ENCODE peak calls at places on chromosomes 6 and 20, in four cellular contexts. M, L, H and D are unnamed samples.

GRCh38 chr6:12160350-12160749 is 129.8 kb upstream of the EDN1 start:
- DNase-seq in L (no peak), H (no peak), M (no peak), D (no peak)

GRCh38 chr6:169397684-169398083 is 144.0 kb upstream of the THBS2 start:
- DNase-seq in H (no peak), L (no peak), M (no peak), D (no peak)

GRCh38 chr6:116221067-116221466 is 32.8 kb downstream of the TSPYL4 start:
- DNase-seq in M (no peak), L (no peak), H (no peak), D (no peak)

GRCh38 chr6:1153696-1154245 is 158.1 kb upstream of the FOXQ1 start:
- DNase-seq in M (no peak), H (no peak), L (no peak), D (no peak)

GRCh38 chr6:143501851-143502250 is 9.7 kb downstream of the FUCA2 start:
- DNase-seq in M (no peak), L (no peak), H (no peak), D (no peak)

GRCh38 chr6:35476004-35476403 is 7.8 kb downstream of the RPL10A start:
- DNase-seq in M (no peak), L (no peak), H (no peak), D (no peak)

GRCh38 chr6:117477988-117478852 is 4.3 kb upstream of the DCBLD1 start:
- DNase-seq in H (no peak), L (no peak), M (no peak), D (no peak)

GRCh38 chr6:49499121-49499520 is 602 bp upstream of the GLYATL3 start:
- DNase-seq in H (no peak), L (no peak), M (no peak), D (no peak)

GRCh38 chr6:1597924-1598323 is 11.8 kb upstream of the FOXC1 start:
- DNase-seq in M (peak; percentile 31), L (no peak), H (no peak), D (no peak)

GRCh38 chr6:9307786-9308185 is 872.4 kb upstream of the SLC35B3 start:
- DNase-seq in L (no peak), M (no peak), H (no peak), D (no peak)

GRCh38 chr6:54899442-54899841 is 52.9 kb downstream of the FAM83B start:
- DNase-seq in L (no peak), M (no peak), H (no peak), D (no peak)

DNA sequence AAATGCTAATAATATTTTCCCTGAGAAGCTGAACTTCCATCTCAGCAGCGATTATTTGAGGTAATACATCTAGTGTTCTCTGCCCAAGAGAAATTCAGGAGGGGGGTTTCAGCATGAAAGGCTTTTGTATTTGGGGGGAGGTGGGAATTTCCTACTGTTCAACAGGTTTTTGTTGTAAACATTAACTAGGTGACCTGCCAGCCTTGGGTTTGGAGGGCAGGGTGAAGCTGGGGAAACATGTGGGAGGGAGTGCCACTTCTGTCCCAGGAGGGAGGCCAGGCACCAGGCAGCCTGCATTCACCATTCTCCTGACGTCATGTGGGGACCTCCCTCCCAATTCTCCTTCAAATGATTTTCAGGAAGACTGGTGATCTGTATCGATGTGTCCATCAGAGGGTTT is 37.7 kb upstream of the PKHD1 start:
- DNase-seq in M (no peak), L (no peak), H (no peak), D (no peak)
- H3K4me1 ChIP-seq in M (no peaks in the 10 kb centered on the region), L (no peaks in the 10 kb centered on the region), H (no peaks in the 10 kb centered on the region), D (no peaks in the 10 kb centered on the region)

GRCh38 chr6:57316581-57317059 is 810 bp upstream of the PRIM2 start:
- DNase-seq in M (peak; percentile 90), H (peak; percentile 81), L (peak; percentile 69), D (peak; percentile 28)

GRCh38 chr6:57313009-57313408 is 4.4 kb upstream of the PRIM2 start:
- DNase-seq in L (no peak), M (no peak), H (no peak), D (no peak)

GRCh38 chr6:57313711-57314471 is 3.5 kb upstream of the PRIM2 start:
- DNase-seq in H (no peak), M (no peak), L (no peak), D (no peak)

GRCh38 chr6:57315851-57316250 is 1.6 kb upstream of the PRIM2 start:
- DNase-seq in L (no peak), H (no peak), M (no peak), D (no peak)

GRCh38 chr6:57317060-57317943 is at the start of gene PRIM2:
- DNase-seq in H (peak; percentile 88), L (peak; percentile 75), M (peak; percentile 93), D (peak; percentile 42)
- TF ChIP-seq POLR2A in H (no peak), L (no peak), M (no peak), D (no peak)

GRCh38 chr6:74646461-74646860 is 559.4 kb downstream of the COL12A1 start:
- DNase-seq in H (no peak), M (peak; percentile 36), L (no peak), D (no peak)

GRCh38 chr6:74642101-74642500 is 563.8 kb downstream of the COL12A1 start:
- DNase-seq in L (no peak), H (no peak), M (no peak), D (no peak)

GRCh38 chr6:74650668-74651067 is 555.2 kb downstream of the COL12A1 start:
- DNase-seq in M (no peak), H (no peak), L (no peak), D (no peak)

DNA sequence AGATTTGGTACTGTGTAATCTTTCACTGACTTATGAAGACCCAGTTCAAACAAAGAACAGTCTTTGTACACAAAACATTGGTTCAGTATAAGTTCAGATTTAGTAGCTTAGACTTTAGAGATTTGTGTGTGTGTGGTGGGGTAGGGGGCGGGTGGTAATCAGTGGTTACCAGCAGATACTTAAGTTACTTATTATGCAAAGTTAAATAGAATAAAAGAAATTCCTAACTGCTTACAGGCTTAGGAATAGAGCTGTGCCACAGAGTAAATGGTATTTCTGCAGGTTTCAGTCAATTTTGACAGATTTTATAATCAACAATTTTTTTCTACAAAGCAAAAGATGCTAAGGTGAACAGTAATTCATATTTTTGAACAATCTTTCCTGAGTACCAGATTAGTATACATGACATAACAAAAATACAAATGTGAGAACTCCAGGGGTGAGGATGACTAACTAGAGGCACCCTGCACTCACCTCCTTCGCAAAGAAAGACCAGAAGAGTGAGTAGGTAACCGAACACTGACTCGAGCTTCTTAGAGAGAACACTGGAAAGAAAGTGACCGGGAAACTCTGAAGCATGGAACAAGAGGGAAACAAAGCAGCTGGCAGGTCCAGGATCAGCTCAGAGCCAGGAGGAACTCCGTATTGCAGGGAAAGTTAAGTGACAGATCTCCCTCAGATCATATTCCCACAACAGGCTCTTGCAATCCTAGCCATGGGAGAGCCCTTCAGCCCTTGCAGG is 560.6 kb downstream of the COL12A1 start:
- DNase-seq in H (no peak), L (no peak), M (no peak), D (no peak)
- H3K4me3 ChIP-seq in H (no peak overlapping the region), L (no peak overlapping the region), M (no peak overlapping the region), D (no peak overlapping the region)

GRCh38 chr20:53816872-53817398 is 223.3 kb upstream of the ZNF217 start:
- DNase-seq in M (no peak), H (no peak), L (no peak), D (no peak)

GRCh38 chr20:53818457-53819177 is 225.0 kb upstream of the ZNF217 start:
- DNase-seq in H (no peak), L (no peak), M (no peak), D (no peak)

GRCh38 chr20:53811577-53811976 is 217.9 kb upstream of the ZNF217 start:
- DNase-seq in L (no peak), M (no peak), H (no peak), D (no peak)

GRCh38 chr20:53813728-53814459 is 220.3 kb upstream of the ZNF217 start:
- DNase-seq in H (no peak), L (no peak), M (no peak), D (no peak)

DNA sequence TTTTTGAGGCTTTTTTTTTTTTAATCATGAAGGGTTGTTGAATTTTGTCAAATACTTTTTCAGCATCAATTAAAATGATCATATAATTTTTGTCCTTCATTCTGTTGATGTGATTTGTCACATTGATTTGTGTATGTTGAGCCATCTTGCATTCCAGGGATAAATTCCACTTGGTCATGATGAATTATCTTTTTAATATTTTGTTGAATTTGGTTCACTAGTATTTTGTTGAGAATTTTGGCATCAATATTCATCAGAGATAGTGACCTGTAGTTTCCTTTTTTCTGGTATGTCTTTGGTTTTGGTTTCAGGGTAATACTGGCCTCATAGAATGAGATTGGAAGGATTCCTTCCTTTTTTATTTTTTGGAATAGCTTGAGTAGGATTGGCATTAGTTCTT is 221.9 kb upstream of the ZNF217 start:
- DNase-seq in L (no peak), M (no peak), H (no peak), D (no peak)
- H3K4me1 ChIP-seq in L (no peaks in the 10 kb centered on the region), M (no peaks in the 10 kb centered on the region), H (no peaks in the 10 kb centered on the region), D (no peaks in the 10 kb centered on the region)

DNA sequence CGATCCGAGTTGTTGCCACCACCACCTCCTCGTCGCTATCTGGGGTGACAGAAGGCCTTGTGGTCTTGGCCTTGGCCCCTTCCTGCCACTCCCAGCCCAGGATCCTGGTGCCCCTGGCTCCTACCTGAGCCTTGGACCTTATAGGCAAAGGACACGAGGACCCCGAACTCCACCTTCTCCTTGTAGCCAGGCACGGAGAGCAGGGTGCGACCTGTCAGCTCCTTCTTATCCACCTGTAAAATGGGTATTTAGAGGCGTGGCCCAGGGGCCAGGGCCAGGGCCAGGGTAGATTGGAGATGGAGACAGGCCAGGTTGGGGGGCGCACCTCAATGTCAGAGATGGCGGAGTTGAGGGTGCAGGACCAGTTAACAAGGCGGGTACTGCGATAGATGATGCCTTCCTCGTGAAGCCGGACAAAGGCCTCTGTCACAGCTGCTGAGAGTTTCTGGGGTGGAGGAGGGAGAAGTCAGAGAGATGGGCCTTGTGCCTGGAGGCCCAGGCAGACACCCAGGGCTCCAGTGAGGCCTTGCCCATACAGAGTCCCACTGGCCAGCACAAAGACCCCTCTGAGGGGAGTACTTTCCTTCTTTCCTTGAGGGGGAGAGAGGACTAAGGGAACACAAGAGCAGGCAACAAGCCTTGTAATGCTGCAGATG is 7.3 kb upstream of the VWA7 start:
- DNase-seq in L (no peak), M (no peak), H (no peak), D (no peak)
- TF ChIP-seq POLR2A in L (no peak), M (no peak), H (no peak), D (no peak)